ENCODE peak calls at places on chromosomes 5 and 9, in five cellular contexts. T is HepG2, S is K562, C is GM12891, O is GM12878. B is an unnamed sample.

GRCh38 chr5:38602641-38603040 is 46.2 kb upstream of the LIFR start:
- DNase-seq in T (no peak), S (no peak), C (no peak), O (no peak), B (no peak)

GRCh38 chr5:150486402-150487198 is 21.3 kb upstream of the NDST1 start:
- DNase-seq in T (peak), S (peak), C (peak), O (no peak), B (peak)

GRCh38 chr9:88820055-88820454 is 171.2 kb upstream of the S1PR3 start:
- DNase-seq in T (no peak), S (no peak), C (no peak), O (no peak), B (no peak)

GRCh38 chr9:128999581-129000206 is 28.4 kb downstream of the SH3GLB2 start:
- DNase-seq in T (no peak), S (no peak), C (no peak), O (no peak), B (no peak)

GRCh38 chr9:95030920-95031662 is 286.4 kb downstream of the FANCC start:
- DNase-seq in T (no peak), S (no peak), C (no peak), O (no peak), B (no peak)

GRCh38 chr9:14441976-14442651 is 128.2 kb upstream of the NFIB start:
- DNase-seq in T (peak), S (peak), C (no peak), O (no peak), B (no peak)

GRCh38 chr9:104028827-104029226 is 65.3 kb upstream of the SMC2 start:
- DNase-seq in T (no peak), S (no peak), C (no peak), O (no peak), B (no peak)

GRCh38 chr5:39441838-39442237 is 17.1 kb upstream of the DAB2 start:
- DNase-seq in T (no peak), S (no peak), C (no peak), O (no peak), B (no peak)

GRCh38 chr9:108331596-108331995 is 524.2 kb downstream of the ACTL7B start:
- DNase-seq in T (no peak), S (no peak), C (no peak), O (no peak), B (no peak)

GRCh38 chr9:75858497-75859092 is 31.9 kb upstream of the PCSK5 start:
- DNase-seq in T (no peak), S (no peak), C (no peak), O (no peak), B (no peak)

GRCh38 chr5:148665431-148665830 is 11.1 kb upstream of the HTR4 start:
- DNase-seq in T (no peak), S (no peak), C (no peak), O (no peak), B (no peak)

GRCh38 chr5:136781464-136781863 is 416.1 kb upstream of the TRPC7 start:
- DNase-seq in T (no peak), S (no peak), C (no peak), O (no peak), B (no peak)

GRCh38 chr9:137034039-137034708 is 2.3 kb upstream of the FUT7 start:
- DNase-seq in T (no peak), S (no peak), C (no peak), O (no peak), B (no peak)

GRCh38 chr9:83283528-83283927 is 220.6 kb upstream of the RASEF start:
- DNase-seq in T (no peak), S (no peak), C (no peak), O (no peak), B (no peak)

GRCh38 chr9:83280790-83281189 is 217.8 kb upstream of the RASEF start:
- DNase-seq in T (no peak), S (no peak), C (no peak), O (no peak), B (no peak)

GRCh38 chr9:83284766-83285165 is 221.8 kb upstream of the RASEF start:
- DNase-seq in T (no peak), S (no peak), C (no peak), O (no peak), B (no peak)

GRCh38 chr9:83281306-83282255 is 218.6 kb upstream of the RASEF start:
- DNase-seq in T (no peak), S (no peak), C (no peak), O (no peak), B (no peak)

DNA sequence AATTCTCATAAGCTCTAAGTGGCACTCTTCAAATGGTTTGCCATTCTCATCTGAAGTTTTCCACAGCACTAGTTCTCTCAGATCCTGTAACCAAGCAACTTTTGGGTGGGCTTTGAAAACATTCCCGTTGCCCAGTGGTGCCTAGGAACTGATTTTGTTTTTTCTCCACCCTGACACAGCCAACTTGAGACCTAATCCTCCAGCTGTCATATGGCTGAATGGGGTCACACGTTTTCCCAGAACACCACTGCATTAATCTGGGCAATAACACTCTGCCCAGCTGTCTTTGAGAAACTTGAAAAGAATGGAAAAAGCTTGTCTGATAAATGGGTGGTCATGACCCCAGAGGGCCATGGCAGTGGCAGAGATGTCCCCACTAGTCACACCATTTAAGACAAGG is 222.9 kb upstream of the RASEF start:
- DNase-seq in T (no peak), S (no peak), C (no peak), O (no peak), B (no peak)
- TF ChIP-seq POLR2A in T (no peak), S (no peak), C (no peak), O (no peak), B (no peak)

GRCh38 chr9:98992885-98993569 is 49.3 kb downstream of the COL15A1 start:
- DNase-seq in T (no peak), S (no peak), C (no peak), O (peak), B (no peak)

GRCh38 chr9:98993570-98993945 is 49.9 kb downstream of the COL15A1 start:
- DNase-seq in T (no peak), S (no peak), C (no peak), O (peak), B (peak)

GRCh38 chr9:98995971-98996504 is 52.3 kb downstream of the COL15A1 start:
- DNase-seq in T (no peak), S (no peak), C (no peak), O (no peak), B (no peak)

GRCh38 chr9:98994226-98995058 is 50.7 kb downstream of the COL15A1 start:
- DNase-seq in T (no peak), S (no peak), C (no peak), O (no peak), B (no peak)

DNA sequence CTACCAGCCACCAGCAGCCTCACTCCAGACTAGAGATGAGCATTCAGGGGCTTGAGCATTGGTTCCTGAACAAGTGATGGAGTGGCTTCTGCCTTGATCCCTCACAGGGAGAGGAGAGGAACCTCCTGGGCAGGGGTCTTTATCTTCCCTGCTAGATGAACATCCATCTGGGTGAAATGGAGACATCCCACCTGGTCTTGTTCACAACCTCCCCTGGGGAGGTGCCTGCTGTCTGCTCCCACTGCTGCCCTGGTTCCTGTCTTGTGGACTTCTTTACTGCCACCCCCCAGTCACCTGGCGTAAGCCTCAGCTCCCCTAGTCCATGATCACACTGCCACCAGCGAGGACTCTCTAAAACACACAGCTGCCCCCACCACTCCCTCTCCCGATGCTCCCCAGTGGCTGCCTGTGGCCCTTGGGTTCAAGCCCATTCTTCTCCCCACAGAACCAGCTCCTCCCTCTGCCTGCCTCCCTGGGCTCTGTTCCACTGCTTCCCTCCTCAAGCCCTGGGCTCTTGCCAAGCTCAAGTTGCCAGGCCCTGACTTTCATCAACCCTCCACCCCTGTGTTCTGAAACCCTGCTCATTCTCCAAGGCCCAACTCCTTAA is 51.5 kb downstream of the COL15A1 start:
- DNase-seq in T (no peak), S (no peak), C (no peak), O (no peak), B (no peak)
- TF ChIP-seq POLR2AphosphoS5 in T (no peak), S (no peak), C (no peak), O (no peak), B (no peak)

DNA sequence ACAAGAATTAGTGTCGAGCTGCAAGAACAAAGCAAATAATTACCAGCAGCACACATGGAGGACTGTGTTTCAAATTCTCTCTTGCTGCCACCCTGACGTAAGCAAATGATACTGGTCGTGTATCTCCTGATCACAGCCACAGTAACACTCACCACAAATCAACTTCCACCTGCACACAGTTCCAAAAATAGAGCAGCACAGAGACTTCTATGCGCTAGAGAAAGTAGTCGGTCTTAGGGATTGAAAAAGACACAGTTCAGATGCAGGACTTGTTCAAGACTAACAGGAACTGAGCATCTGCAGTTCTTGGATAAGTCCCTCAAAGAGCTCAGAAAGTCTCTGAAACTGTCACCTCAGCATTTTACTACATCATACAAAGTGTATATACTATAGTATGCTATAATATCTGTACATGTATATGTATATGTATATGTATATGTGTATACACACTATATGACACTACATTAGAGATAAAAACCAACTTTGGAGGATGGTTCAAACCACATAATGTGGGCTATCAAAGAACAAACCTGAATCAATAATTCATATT is 279.0 kb downstream of the GLIS3 start:
- DNase-seq in T (no peak), S (no peak), C (no peak), O (no peak), B (no peak)
- TF ChIP-seq TAF1 in T (no peak), S (no peak), C (no peak), O (no peak), B (no peak)

DNA sequence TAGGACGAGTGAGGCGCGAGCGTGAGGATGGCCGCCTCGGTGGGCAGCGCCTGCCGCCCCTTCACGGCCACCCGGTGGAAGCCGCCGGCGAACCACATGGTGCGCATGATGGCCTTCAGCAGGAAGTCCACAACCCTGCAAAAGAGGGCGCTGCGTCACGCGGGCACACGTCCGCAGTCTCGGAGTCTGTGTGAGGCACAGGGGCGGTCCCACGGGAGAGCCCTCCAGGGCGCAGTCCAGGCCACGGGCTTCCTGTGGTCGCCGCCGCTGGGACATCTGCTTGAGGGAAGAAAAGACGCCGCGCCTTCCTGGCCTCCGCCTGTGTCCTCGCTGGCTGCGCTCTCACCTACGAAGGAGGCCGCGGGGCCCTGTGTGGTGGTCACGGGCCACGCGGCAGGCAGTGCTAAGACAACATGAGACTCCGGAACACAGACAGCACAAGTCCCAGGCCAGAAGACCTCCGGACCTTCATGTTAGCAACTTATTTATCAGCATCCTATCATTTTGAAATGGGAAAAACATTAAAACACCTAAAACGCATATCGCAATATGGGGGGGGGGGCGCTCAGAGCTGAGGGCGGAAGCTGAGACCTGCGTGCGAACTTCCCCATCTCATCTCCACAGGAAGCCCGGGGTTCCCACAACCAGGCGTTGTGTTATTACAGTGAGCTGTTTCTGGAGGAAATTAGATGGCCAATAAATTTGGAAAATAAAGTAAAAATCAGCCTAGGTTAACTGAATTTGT is 28.8 kb downstream of the LPCAT1 start:
- DNase-seq in T (no peak), S (no peak), C (no peak), O (peak), B (no peak)
- TF ChIP-seq POLR2A in T (no peak), S (no peak), C (peak), O (no peak), B (peak)

DNA sequence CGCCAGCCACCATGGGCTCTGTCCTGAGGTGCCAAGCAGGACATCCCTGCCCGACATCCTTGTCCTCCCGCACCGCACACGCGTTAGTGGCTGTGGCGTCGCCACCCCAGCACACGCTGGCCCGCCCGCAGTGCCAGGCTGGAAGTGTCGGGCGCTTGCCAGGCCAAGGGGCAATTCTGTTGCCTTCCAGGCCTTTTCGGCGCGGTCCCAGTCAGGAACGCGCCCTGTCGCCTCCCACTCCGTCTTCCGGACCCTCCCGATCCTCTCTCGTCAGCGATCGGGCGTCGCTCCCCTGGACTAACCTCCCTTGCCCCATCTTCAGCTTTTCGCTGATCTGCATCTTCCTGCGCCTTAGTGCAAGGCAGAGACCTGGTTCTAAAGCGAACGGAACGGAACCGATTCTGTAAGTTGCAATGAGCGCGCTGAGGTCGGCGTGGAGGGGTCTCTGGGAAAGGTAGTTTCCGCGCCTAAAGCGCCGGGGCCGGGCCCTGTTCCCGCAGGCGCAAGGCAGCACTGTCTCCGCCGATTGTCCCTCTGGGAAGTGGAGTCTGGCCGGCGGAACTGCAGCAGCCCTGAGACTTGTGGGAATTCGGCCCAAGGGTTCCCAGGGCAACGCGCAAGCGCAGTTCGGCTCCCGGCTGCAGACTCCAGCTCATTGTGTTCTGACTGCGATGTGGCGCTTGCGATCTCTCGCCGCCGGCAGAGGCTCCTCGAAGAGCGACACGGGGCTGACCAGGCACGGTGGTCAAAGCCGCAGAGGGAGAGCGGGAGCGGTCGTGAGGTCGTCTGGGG is at the start of gene ZNF454:
- DNase-seq in T (no peak), S (no peak), C (no peak), O (no peak), B (no peak)
- TF ChIP-seq POLR2AphosphoS5 in T (no peak), S (no peak), C (no peak), O (no peak), B (no peak)

GRCh38 chr5:103475629-103476240 is 86.9 kb downstream of the NUDT12 start:
- DNase-seq in T (peak), S (peak), C (no peak), O (no peak), B (no peak)
- TF ChIP-seq TAF1 in T (no peak), S (no peak), C (no peak), O (no peak), B (no peak)

DNA sequence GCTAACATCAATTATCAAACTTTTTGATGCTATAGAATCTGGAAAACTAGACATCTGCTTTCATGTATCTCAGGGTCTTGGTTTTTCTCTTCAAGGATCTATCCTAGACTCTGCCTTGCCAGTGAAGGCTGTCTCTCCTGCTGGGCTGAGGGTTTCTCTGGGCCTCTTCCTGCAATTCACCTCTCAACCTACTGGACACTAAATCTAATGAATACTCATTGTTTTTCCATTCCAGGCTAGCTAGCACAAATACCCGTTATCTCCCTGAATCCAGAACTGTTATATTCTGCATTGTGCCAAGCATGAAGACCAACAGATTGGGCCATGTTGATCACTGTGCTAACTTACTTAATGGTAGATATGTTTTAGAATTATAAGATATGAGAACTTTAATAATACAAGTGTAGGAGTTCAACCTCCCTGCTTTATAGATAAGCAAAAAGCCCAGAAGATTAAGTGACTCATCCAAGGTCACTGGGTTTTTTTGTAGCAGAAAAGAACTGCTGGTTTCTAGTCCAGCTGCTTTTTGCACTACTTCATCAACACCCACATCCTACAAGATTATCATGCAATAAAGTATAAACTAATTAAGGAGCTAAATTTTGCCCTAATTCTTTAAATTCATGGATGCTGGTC is 56.5 kb upstream of the RNF38 start:
- DNase-seq in T (no peak), S (peak), C (no peak), O (no peak), B (no peak)
- TF ChIP-seq POLR2A in T (no peak), S (no peak), C (no peak), O (no peak), B (no peak)

GRCh38 chr9:21559402-21560280 is 77.5 kb upstream of the IFNE start:
- DNase-seq in T (no peak), S (no peak), C (peak), O (no peak), B (peak)
- TF ChIP-seq POLR2AphosphoS5 in T (no peak), S (no peak), C (no peak), O (no peak), B (no peak)

GRCh38 chr9:117815315-117815714 is 111.1 kb downstream of the TLR4 start:
- DNase-seq in T (no peak), S (no peak), C (no peak), O (no peak), B (no peak)
- TF ChIP-seq TAF1 in T (no peak), S (no peak), C (no peak), O (no peak), B (no peak)

DNA sequence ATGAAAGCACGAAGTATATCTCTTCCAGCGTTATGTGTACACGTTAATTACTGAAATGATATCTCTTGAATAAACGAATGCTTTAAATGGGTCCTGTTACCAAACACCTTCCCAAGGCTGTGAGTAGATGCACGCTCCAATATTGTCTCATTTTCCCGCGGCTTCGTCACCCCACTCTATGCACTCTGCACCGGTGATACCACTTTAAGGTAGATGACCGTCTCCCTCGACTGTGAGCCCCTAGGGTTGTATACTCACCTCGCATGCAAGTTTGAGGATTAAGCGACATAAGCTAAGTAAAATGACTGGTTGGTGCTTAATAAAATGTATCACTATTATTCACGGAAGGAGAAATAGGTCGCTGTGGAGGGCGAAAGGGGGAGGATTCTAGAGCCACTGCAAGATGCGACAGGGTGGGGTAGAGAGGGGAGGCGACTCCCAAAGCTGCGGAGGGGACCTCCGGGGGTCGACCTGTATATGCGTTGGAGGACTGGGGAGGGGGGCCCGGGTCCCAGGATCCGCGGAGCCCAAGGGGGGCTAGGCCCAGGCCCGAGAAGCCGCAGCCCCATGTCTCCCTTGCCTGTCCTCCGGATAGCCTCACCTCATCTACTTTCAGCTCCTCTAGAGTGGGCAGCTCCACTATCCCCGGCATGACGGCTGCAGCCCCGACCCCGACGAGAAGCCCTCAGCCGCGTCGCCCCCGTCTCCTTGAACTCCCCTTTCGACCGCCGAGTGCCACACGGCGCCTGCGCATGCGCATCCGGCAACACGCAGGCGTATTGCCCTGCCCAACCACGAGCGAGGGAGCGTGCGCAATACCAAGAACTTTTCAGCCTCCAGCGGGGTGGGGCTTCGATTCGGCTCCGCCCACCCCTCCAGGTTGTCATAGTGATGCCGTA is at the start of the genes MORN5 and NDUFA8:
- DNase-seq in T (peak), S (peak), C (peak), O (peak), B (peak)
- TF ChIP-seq POLR2A in T (peak), S (peak), C (peak), O (peak), B (peak)